ENCODE peak calls at places on chromosomes 4 and X, in five cellular contexts. H is GM13977, X is COR-L47, R is tibial artery, F is activated T-cell treated with anti-CD3 and anti-CD28 coated beads for 24 hours. Z is an unnamed sample.

GRCh38 chr4:6019316-6020263 is 1.4 kb upstream of the C4orf50 start:
- DNase-seq in R (no peak), X (peak; percentile 61), F (no peak), H (peak; percentile 66), Z (no peak)

GRCh38 chr4:153676984-153677383 is 7.1 kb upstream of the TLR2 start:
- DNase-seq in X (no peak), H (no peak), F (no peak), R (no peak), Z (no peak)

GRCh38 chr4:87209696-87210095 is 10.7 kb downstream of the KLHL8 start:
- DNase-seq in R (peak; percentile 72), H (peak; percentile 39), F (no peak), X (no peak), Z (no peak)

GRCh38 chrX:147912093-147912801 is 528 bp downstream of the FMR1 start:
- DNase-seq in H (peak; percentile 28), F (peak; percentile 11), R (peak; percentile 64), X (peak; percentile 4), Z (no peak)

GRCh38 chr4:187777954-187778353 is 217.6 kb upstream of the ZFP42 start:
- DNase-seq in X (no peak), R (no peak), H (no peak), F (no peak), Z (no peak)

GRCh38 chr4:123104275-123104674 is 181.9 kb upstream of the NUDT6 start:
- DNase-seq in F (no peak), R (no peak), X (no peak), H (no peak), Z (no peak)

GRCh38 chr4:10456270-10457254 is 664 bp downstream of the ZNF518B start:
- DNase-seq in H (peak; percentile 80), F (peak; percentile 44), R (peak; percentile 70), X (no peak), Z (peak; percentile 29)

GRCh38 chr4:128322986-128323385 is 35.4 kb upstream of the PGRMC2 start:
- DNase-seq in X (no peak), H (no peak), R (no peak), F (no peak), Z (no peak)

GRCh38 chr4:127558489-127559407 is 74.0 kb upstream of the INTU start:
- DNase-seq in H (no peak), F (no peak), X (no peak), R (no peak), Z (no peak)

GRCh38 chr4:153248641-153249198 is 44.5 kb downstream of the TRIM2 start:
- DNase-seq in R (no peak), F (no peak), X (peak; percentile 31), H (no peak), Z (no peak)

GRCh38 chr4:10605056-10605455 is 79.5 kb downstream of the CLNK start:
- DNase-seq in H (no peak), X (no peak), R (no peak), F (no peak), Z (no peak)

GRCh38 chr4:93409035-93409434 is 419.5 kb upstream of the ATOH1 start:
- DNase-seq in X (no peak), R (no peak), F (no peak), H (no peak), Z (no peak)

Z was measured in stimulated activated CD4-positive, alpha-beta T cell treated with anti-CD3 and anti-CD28 coated beads, Interleukin-15, amount 100 ng/mL, for 48 hours.